ENCODE peak calls at places on chromosomes 1 and 21, in four cellular contexts. H is breast epithelium, B is right atrium auricular region, G is GM23338. I is an unnamed sample.

GRCh38 chr1:161218301-161219077 is 3.4 kb downstream of the FCER1G start:
- DNase-seq in H (no peak), B (no peak), G (no peak), I (no peak)

GRCh38 chr21:15932681-15933200 is 203.0 kb downstream of the USP25 start:
- DNase-seq in H (no peak), B (no peak), G (no peak), I (no peak)

GRCh38 chr1:180433873-180434272 is 68.5 kb downstream of the ACBD6 start:
- DNase-seq in H (no peak), B (no peak), G (peak; percentile 24), I (no peak)

GRCh38 chr1:15279576-15280230 is 32.7 kb downstream of the FHAD1 start:
- DNase-seq in H (no peak), B (no peak), G (peak; percentile 55), I (no peak)

GRCh38 chr1:240435996-240436566 is 175.9 kb downstream of the GREM2 start:
- DNase-seq in H (no peak), B (no peak), G (no peak), I (no peak)

GRCh38 chr1:119475866-119476439 is 31.1 kb upstream of the HSD3B1 start:
- DNase-seq in H (peak; percentile 50), B (no peak), G (peak; percentile 95), I (no peak)

GRCh38 chr21:26437326-26438009 is 135.6 kb downstream of the CYYR1 start:
- DNase-seq in H (no peak), B (no peak), G (peak; percentile 24), I (no peak)

GRCh38 chr1:103616362-103616761 is 865 bp upstream of the AMY2A start:
- DNase-seq in H (no peak), B (no peak), G (no peak), I (no peak)

GRCh38 chr1:213385201-213385600 is 334.2 kb downstream of the RPS6KC1 start:
- DNase-seq in H (no peak), B (no peak), G (no peak), I (no peak)

GRCh38 chr21:34340062-34340461 is 23.7 kb upstream of the KCNE2 start:
- DNase-seq in H (no peak), B (no peak), G (no peak), I (no peak)

GRCh38 chr1:6587261-6588005 is 7.6 kb downstream of the ZBTB48 start:
- DNase-seq in H (peak; percentile 71), B (no peak), G (no peak), I (peak; percentile 77)
- H3K27ac ChIP-seq in H (no peak overlapping the region), B (peak overlapping the region; percentile 36), G (no peak overlapping the region), I (peak overlapping the region; percentile 74)

GRCh38 chr1:172589553-172589952 is 56.6 kb downstream of the SUCO start:
- DNase-seq in H (no peak), B (no peak), G (no peak), I (no peak)
- H3K27ac ChIP-seq in H (no peak overlapping the region), B (no peak overlapping the region), G (no peak overlapping the region), I (no peak overlapping the region)

DNA sequence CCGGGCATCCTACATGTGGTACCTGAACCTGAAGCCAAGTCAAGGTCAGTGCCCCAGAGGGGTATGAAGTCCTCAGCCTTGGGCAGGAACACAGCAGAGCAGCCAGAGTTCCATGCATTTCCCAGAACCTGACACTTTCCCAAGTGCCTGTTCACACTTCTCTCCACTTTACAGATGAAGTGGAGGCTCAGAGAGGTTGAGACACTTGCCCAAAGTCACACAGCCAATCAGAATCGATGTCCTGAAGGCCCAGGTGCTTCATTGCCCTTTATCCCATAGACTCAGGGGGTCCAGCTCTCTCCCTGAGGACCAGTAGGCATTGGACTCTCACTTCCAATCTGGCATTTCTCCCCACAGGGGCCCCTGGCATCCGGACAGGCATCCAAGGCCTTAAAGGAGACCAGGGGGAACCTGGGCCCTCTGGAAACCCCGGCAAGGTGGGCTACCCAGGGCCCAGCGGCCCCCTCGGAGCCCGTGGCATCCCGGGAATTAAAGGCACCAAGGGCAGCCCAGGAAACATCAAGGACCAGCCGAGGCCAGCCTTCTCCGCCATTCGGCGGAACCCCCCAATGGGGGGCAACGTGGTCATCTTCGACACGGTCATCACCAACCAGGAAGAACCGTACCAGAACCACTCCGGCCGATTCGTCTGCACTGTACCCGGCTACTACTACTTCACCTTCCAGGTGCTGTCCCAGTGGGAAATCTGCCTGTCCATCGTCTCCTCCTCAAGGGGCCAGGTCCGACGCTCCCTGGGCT is 2.2 kb downstream of the C1QA start:
- DNase-seq in H (no peak), B (no peak), G (peak; percentile 34), I (no peak)
- H3K27ac ChIP-seq in H (no peak overlapping the region), B (no peak overlapping the region), G (no peak overlapping the region), I (no peak overlapping the region)

GRCh38 chr1:226649244-226649643 is 89.8 kb downstream of the ITPKB start:
- DNase-seq in H (no peak), B (no peak), G (no peak), I (no peak)
- H3K27ac ChIP-seq in H (no peak overlapping the region), B (no peak overlapping the region), G (no peak overlapping the region), I (no peak overlapping the region)

GRCh38 chr1:58545591-58546519 is 671 bp downstream of the OMA1 start:
- DNase-seq in H (peak; percentile 80), B (peak; percentile 87), G (peak; percentile 73), I (peak; percentile 76)

GRCh38 chr1:58551741-58552140 is 5.2 kb upstream of the OMA1 start:
- DNase-seq in H (no peak), B (no peak), G (no peak), I (no peak)

GRCh38 chr1:58548381-58548780 is 1.9 kb upstream of the OMA1 start:
- DNase-seq in H (no peak), B (no peak), G (no peak), I (no peak)

GRCh38 chr1:58549231-58549958 is 2.9 kb upstream of the OMA1 start:
- DNase-seq in H (no peak), B (no peak), G (peak; percentile 21), I (no peak)

GRCh38 chr1:58546520-58547308 is at the start of gene OMA1:
- DNase-seq in H (peak; percentile 95), B (peak; percentile 98), G (peak; percentile 97), I (peak; percentile 94)
- H3K27ac ChIP-seq in H (peak within 1 kb of the TSS; percentile 100), B (peak within 1 kb of the TSS; percentile 99), G (peak within 1 kb of the TSS; percentile 84), I (peak within 1 kb of the TSS; percentile 99)

GRCh38 chr1:202199141-202199889 is 5.7 kb downstream of the LGR6 start:
- DNase-seq in H (peak; percentile 40), B (no peak), G (no peak), I (no peak)

GRCh38 chr1:202200112-202200548 is 6.5 kb downstream of the LGR6 start:
- DNase-seq in H (no peak), B (no peak), G (peak; percentile 35), I (no peak)

GRCh38 chr1:202197670-202198359 is 4.2 kb downstream of the LGR6 start:
- DNase-seq in H (no peak), B (no peak), G (no peak), I (no peak)

GRCh38 chr1:202200669-202201068 is 7.1 kb downstream of the LGR6 start:
- DNase-seq in H (peak; percentile 63), B (no peak), G (no peak), I (no peak)

DNA sequence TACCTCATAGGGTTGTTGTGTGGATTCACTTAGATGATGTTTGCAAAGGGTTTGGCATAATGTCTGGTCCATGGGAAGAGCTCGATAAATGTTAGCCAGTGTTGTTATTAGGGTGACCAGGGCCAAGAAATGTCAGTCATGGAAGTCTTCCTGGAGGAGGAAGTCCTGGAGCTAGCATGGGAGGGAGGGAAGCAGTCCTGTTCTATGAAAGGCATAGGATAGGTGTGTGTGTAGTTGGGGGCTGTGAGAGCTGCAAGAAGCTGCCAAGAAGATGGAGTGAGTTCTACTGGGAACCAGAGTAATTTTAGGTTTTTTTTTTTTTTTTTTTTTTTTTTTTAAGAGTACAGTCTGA is 4.7 kb downstream of the LGR6 start:
- DNase-seq in H (no peak), B (no peak), G (no peak), I (no peak)
- H3K27ac ChIP-seq in H (no peak overlapping the region), B (peak overlapping the region; percentile 92), G (no peak overlapping the region), I (no peak overlapping the region)

I was measured in dorsolateral prefrontal cortex.